ENCODE peak calls at places on chromosomes 4 and X, in four cellular contexts. H is HT1080, D is colonic mucosa, R is B cell. J is an unnamed sample.

GRCh38 chr4:61210186-61210939 is 10.2 kb downstream of the ADGRL3 start:
- DNase-seq in H (no peak), D (no peak), R (no peak), J (no peak)

GRCh38 chr4:71559957-71560541 is 221.2 kb downstream of the SLC4A4 start:
- DNase-seq in R (no peak), H (peak; percentile 59), D (no peak), J (no peak)

GRCh38 chrX:110037181-110037580 is 34.3 kb downstream of the TMEM164 start:
- DNase-seq in H (peak; percentile 19), R (no peak), D (no peak), J (no peak)

GRCh38 chr4:78864405-78865024 is 74.7 kb downstream of the PAQR3 start:
- DNase-seq in H (peak; percentile 73), R (no peak), D (no peak), J (no peak)

GRCh38 chr4:156556326-156556725 is 415.3 kb downstream of the PDGFC start:
- DNase-seq in D (no peak), R (no peak), H (no peak), J (no peak)

GRCh38 chr4:2907706-2908293 is 55.4 kb downstream of the NOP14 start:
- DNase-seq in D (no peak), H (no peak), R (no peak), J (no peak)

GRCh38 chr4:176769519-176769918 is 23.2 kb downstream of the VEGFC start:
- DNase-seq in H (peak; percentile 92), D (no peak), R (no peak), J (no peak)

GRCh38 chr4:75370582-75370981 is 143.6 kb downstream of the RCHY1 start:
- DNase-seq in R (no peak), H (no peak), D (no peak), J (no peak)

GRCh38 chr4:37464373-37464772 is 219.8 kb downstream of the NWD2 start:
- DNase-seq in H (no peak), R (no peak), D (peak; percentile 50), J (no peak)

GRCh38 chrX:154892263-154892662 is 6.1 kb downstream of the F8A1 start:
- DNase-seq in R (no peak), H (no peak), D (no peak), J (no peak)

GRCh38 chr4:13678186-13678924 is 50.8 kb upstream of the BOD1L1 start:
- DNase-seq in R (no peak), H (peak; percentile 88), D (no peak), J (no peak)

GRCh38 chrX:150848914-150849365 is 49.5 kb downstream of the CD99L2 start:
- DNase-seq in H (peak; percentile 89), D (peak; percentile 36), R (no peak), J (peak; percentile 20)